ENCODE peak calls at places on chromosome 17, in nine cellular contexts. Z is glutamatergic neuron, J is neural crest cell, W is GM23338, K is CD14-positive monocyte, D is dorsolateral prefrontal cortex, N is chondrocyte, G is natural killer cell, C is endothelial cell. U is an unnamed sample.

GRCh38 chr17:81387235-81388060 is 7.8 kb upstream of the BAHCC1 start:
- DNase-seq in Z (peak), J (peak), W (peak), K (no peak), D (no peak), N (no peak), G (peak), C (no peak), U (no peak)

GRCh38 chr17:75566456-75567233 is 21.0 kb upstream of the MYO15B start:
- DNase-seq in Z (no peak), J (no peak), W (no peak), K (no peak), D (no peak), N (no peak), G (no peak), C (no peak), U (no peak)

GRCh38 chr17:50289268-50289667 is 15.0 kb downstream of the TMEM92 start:
- DNase-seq in Z (no peak), J (no peak), W (no peak), K (no peak), D (no peak), N (peak), G (no peak), C (no peak), U (no peak)

GRCh38 chr17:81294512-81295030 is 536 bp downstream of the SLC38A10 start:
- DNase-seq in Z (no peak), J (no peak), W (peak), K (no peak), D (no peak), N (peak), G (no peak), C (peak), U (no peak)

GRCh38 chr17:34299918-34300600 is 14.5 kb downstream of the CCL11 start:
- DNase-seq in Z (no peak), J (no peak), W (no peak), K (no peak), D (no peak), N (no peak), G (no peak), C (no peak), U (no peak)

GRCh38 chr17:56085576-56086267 is 67.6 kb upstream of the ANKFN1 start:
- DNase-seq in Z (no peak), J (no peak), W (no peak), K (no peak), D (no peak), N (no peak), G (no peak), C (no peak), U (no peak)

GRCh38 chr17:40442392-40443195 is 656 bp upstream of the IGFBP4 start:
- DNase-seq in Z (no peak), J (no peak), W (peak), K (no peak), D (no peak), N (no peak), G (no peak), C (no peak), U (no peak)

GRCh38 chr17:79201536-79202227 is 127.1 kb downstream of the ENGASE start:
- DNase-seq in Z (no peak), J (no peak), W (no peak), K (no peak), D (no peak), N (no peak), G (no peak), C (no peak), U (no peak)

GRCh38 chr17:81940538-81941483 is 3.7 kb upstream of the PYCR1 start:
- DNase-seq in Z (no peak), J (no peak), W (no peak), K (no peak), D (no peak), N (peak), G (no peak), C (no peak), U (no peak)

GRCh38 chr17:4576729-4577322 is 7.5 kb upstream of the SMTNL2 start:
- DNase-seq in Z (peak), J (peak), W (peak), K (no peak), D (no peak), N (no peak), G (no peak), C (no peak), U (no peak)

GRCh38 chr17:48023408-48024148 is 14.0 kb downstream of the COPZ2 start:
- DNase-seq in Z (peak), J (peak), W (peak), K (peak), D (peak), N (peak), G (peak), C (peak), U (peak)
- TF ChIP-seq CTCF in Z (peak), J (peak), W (no peak), K (peak), D (peak), N (peak), G (no peak), C (no peak), U (no peak)

GRCh38 chr17:21090889-21091618 is 35.7 kb upstream of the DHRS7B start:
- DNase-seq in Z (no peak), J (no peak), W (no peak), K (no peak), D (no peak), N (no peak), G (no peak), C (no peak), U (no peak)

GRCh38 chr17:21098934-21099687 is 27.7 kb upstream of the DHRS7B start:
- DNase-seq in Z (peak), J (peak), W (peak), K (no peak), D (peak), N (no peak), G (peak), C (peak), U (peak)

GRCh38 chr17:21096874-21097273 is 29.9 kb upstream of the DHRS7B start:
- DNase-seq in Z (no peak), J (no peak), W (no peak), K (no peak), D (no peak), N (no peak), G (no peak), C (no peak), U (no peak)

GRCh38 chr17:21094298-21094704 is 32.5 kb upstream of the DHRS7B start:
- DNase-seq in Z (no peak), J (no peak), W (no peak), K (no peak), D (no peak), N (no peak), G (no peak), C (no peak), U (no peak)

GRCh38 chr17:21095735-21096134 is 31.0 kb upstream of the DHRS7B start:
- DNase-seq in Z (no peak), J (no peak), W (peak), K (no peak), D (no peak), N (no peak), G (no peak), C (no peak), U (no peak)
- TF ChIP-seq CTCF in Z (no peak), J (no peak), W (no peak), K (no peak), D (no peak), N (no peak), G (no peak), C (no peak), U (no peak)

DNA sequence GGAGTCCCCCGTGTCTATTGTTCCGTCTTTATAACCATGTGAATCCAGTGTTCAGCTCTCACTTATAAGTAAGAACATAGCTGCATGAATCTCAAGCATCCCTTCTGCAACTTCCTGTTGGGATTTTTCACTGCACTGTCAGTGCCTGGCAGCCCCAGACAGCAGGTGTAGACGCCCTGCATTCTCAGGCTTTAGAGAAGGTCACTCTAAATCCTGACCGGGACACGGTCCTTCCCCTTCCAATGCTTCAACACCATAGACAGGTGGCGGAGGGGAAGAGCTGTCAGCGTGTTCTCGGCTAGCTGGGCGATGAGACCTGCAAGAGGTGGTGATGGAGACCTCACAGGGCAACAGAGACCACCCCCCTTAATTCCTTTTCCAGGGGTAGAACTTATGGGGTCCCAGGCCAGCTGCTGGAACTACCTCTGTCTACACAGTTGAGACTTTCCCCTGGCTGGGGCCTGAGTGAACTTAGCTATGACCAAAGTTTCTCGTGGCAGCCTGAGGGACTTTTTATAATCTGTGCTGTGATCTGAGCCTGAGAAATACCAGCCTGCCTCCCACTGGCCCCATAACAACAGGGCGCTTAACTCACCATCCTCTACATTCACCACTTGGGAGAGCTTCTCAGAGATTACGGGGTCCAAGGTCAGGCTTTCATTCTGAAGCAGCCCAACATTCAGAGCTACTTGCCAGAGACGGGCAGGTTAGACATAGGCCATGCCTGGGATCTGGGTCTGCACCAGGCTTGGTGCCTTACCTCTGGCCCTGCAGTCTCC is 143.2 kb upstream of the TNRC6C start:
- DNase-seq in Z (peak), J (no peak), W (peak), K (no peak), D (no peak), N (peak), G (no peak), C (no peak), U (no peak)
- TF ChIP-seq CTCF in Z (no peak), J (no peak), W (peak), K (no peak), D (no peak), N (peak), G (no peak), C (no peak), U (no peak)

DNA sequence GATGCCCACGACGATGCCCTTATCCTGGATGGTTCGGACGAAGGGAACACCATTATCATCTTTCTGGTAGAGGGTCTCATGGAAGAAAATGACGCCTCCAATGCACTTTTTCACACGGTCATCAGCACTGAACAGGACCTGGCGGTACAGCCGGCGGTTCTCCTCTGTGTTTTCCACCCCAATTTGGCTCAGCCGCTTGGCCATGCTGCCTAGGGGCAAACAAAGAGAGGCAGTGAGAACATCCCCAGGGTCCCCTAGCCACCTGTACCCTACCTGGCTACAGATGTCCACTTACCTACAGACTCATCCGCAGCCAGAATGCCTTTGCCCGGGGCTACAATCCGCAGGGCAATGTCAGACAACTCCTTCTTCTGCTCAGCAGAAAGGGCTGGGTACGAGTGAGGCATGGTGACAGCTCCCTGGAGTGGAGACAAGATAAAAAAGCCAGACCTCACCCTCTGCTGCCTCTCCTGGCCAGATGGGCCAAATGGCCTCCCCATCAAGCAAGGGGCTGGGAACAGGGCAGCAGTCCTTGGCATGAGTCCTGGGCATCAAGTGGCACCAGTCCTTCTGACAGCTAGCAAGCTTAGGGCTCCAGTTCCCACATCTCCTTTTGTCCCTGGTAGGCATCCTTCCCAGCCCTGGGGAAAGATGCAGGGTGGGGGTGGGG is 1.4 kb downstream of the ALDOC start:
- DNase-seq in Z (no peak), J (no peak), W (peak), K (no peak), D (no peak), N (peak), G (no peak), C (no peak), U (no peak)
- TF ChIP-seq CTCF in Z (no peak), J (no peak), W (no peak), K (no peak), D (no peak), N (no peak), G (no peak), C (no peak), U (no peak)

GRCh38 chr17:30720013-30720471 is 104.5 kb downstream of the CRLF3 start:
- DNase-seq in Z (no peak), J (no peak), W (no peak), K (no peak), D (peak), N (peak), G (peak), C (no peak), U (no peak)

GRCh38 chr17:30717290-30718098 is 107.0 kb downstream of the CRLF3 start:
- DNase-seq in Z (no peak), J (no peak), W (no peak), K (no peak), D (no peak), N (peak), G (no peak), C (no peak), U (no peak)

GRCh38 chr17:30716461-30717289 is 107.8 kb downstream of the CRLF3 start:
- DNase-seq in Z (no peak), J (no peak), W (peak), K (no peak), D (no peak), N (peak), G (no peak), C (no peak), U (no peak)
- TF ChIP-seq CTCF in Z (no peak), J (no peak), W (peak), K (no peak), D (peak), N (peak), G (no peak), C (no peak), U (no peak)

GRCh38 chr17:68511671-68512246 is 471 bp upstream of the PRKAR1A start:
- DNase-seq in Z (peak), J (peak), W (peak), K (peak), D (peak), N (peak), G (peak), C (peak), U (peak)
- TF ChIP-seq CTCF in Z (no peak), J (no peak), W (no peak), K (no peak), D (no peak), N (no peak), G (no peak), C (no peak), U (no peak)

GRCh38 chr17:17848311-17848710 is 11.5 kb upstream of the SREBF1 start:
- DNase-seq in Z (no peak), J (no peak), W (no peak), K (no peak), D (no peak), N (no peak), G (no peak), C (no peak), U (no peak)

GRCh38 chr17:17851101-17851500 is 14.3 kb upstream of the SREBF1 start:
- DNase-seq in Z (no peak), J (no peak), W (no peak), K (no peak), D (no peak), N (no peak), G (no peak), C (no peak), U (no peak)

GRCh38 chr17:17851603-17852002 is 14.8 kb upstream of the SREBF1 start:
- DNase-seq in Z (no peak), J (no peak), W (no peak), K (no peak), D (no peak), N (no peak), G (no peak), C (no peak), U (no peak)

GRCh38 chr17:17849147-17849820 is 12.5 kb upstream of the SREBF1 start:
- DNase-seq in Z (no peak), J (no peak), W (no peak), K (no peak), D (peak), N (no peak), G (peak), C (no peak), U (no peak)

GRCh38 chr17:17849863-17850373 is 13.1 kb upstream of the SREBF1 start:
- DNase-seq in Z (no peak), J (peak), W (peak), K (peak), D (peak), N (no peak), G (peak), C (no peak), U (no peak)
- TF ChIP-seq CTCF in Z (peak), J (peak), W (no peak), K (peak), D (peak), N (peak), G (peak), C (no peak), U (no peak)

DNA sequence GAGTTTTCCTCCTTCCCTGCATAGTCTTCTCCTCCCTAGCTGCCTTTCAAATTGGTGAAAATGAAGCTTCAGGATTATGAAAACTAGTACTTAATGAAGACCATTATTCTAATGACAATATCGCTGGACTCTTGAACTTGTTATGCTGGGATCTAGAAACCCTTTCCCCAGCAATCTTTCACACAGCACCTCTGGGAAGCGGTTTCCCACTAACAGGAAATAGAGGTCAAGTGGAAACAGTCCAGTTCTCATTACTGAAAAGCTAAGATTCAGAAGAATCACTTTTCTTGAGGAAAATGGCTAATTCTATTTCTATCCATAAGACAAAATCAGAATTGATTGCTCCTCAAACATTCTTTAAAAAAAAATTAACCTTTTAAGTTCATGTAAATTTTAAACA is 2.0 kb upstream of the VEZF1 start:
- DNase-seq in Z (no peak), J (no peak), W (no peak), K (no peak), D (no peak), N (no peak), G (no peak), C (no peak), U (no peak)
- TF ChIP-seq CTCF in Z (no peak), J (no peak), W (no peak), K (no peak), D (no peak), N (no peak), G (no peak), C (no peak), U (no peak)

GRCh38 chr17:64084940-64085649 is 44.8 kb downstream of the ERN1 start:
- DNase-seq in Z (no peak), J (no peak), W (peak), K (no peak), D (no peak), N (no peak), G (no peak), C (no peak), U (no peak)
- TF ChIP-seq CTCF in Z (no peak), J (no peak), W (no peak), K (no peak), D (no peak), N (no peak), G (no peak), C (no peak), U (no peak)